ENCODE peak calls at places on chromosomes 3 and 15, in nine cellular contexts. L is AG09309, O is Caco-2, U is ovary, R is right atrium auricular region, C is lower lobe of right lung, J is NB4, Y is tibial artery, W is neuronal stem cell. Z is an unnamed sample.

GRCh38 chr3:193796089-193796488 is 203.1 kb downstream of the OPA1 start:
- DNase-seq in L (no peak), O (no peak), U (no peak), R (no peak), C (no peak), J (no peak), Y (no peak), W (no peak), Z (no peak)

GRCh38 chr15:90701048-90701447 is 16.1 kb upstream of the BLM start:
- DNase-seq in L (no peak), O (no peak), U (no peak), R (no peak), C (no peak), J (peak; percentile 77), Y (no peak), W (no peak), Z (no peak)

GRCh38 chr15:78808550-78808949 is 2.7 kb downstream of the ADAMTS7 start:
- DNase-seq in L (no peak), O (no peak), U (no peak), R (peak; percentile 69), C (no peak), J (peak; percentile 81), Y (no peak), W (no peak), Z (no peak)

GRCh38 chr15:93066834-93067648 is 22.0 kb downstream of the RGMA start:
- DNase-seq in L (no peak), O (no peak), U (no peak), R (no peak), C (no peak), J (no peak), Y (peak; percentile 60), W (no peak), Z (no peak)

GRCh38 chr3:160260587-160261270 is 35.5 kb downstream of the C3orf80 start:
- DNase-seq in L (no peak), O (no peak), U (no peak), R (no peak), C (no peak), J (no peak), Y (no peak), W (no peak), Z (no peak)

GRCh38 chr3:112979244-112979832 is 4.4 kb upstream of the CD200R1 start:
- DNase-seq in L (peak; percentile 3), O (no peak), U (no peak), R (no peak), C (no peak), J (peak; percentile 56), Y (no peak), W (peak; percentile 26), Z (no peak)

GRCh38 chr3:16810593-16811367 is 74.0 kb upstream of the PLCL2 start:
- DNase-seq in L (no peak), O (no peak), U (no peak), R (no peak), C (no peak), J (no peak), Y (no peak), W (no peak), Z (no peak)

GRCh38 chr15:85749261-85750151 is 45.2 kb downstream of the KLHL25 start:
- DNase-seq in L (no peak), O (no peak), U (peak; percentile 52), R (peak; percentile 80), C (no peak), J (no peak), Y (peak; percentile 73), W (no peak), Z (peak; percentile 66)

GRCh38 chr3:122010506-122010905 is 11.5 kb downstream of the ILDR1 start:
- DNase-seq in L (no peak), O (no peak), U (no peak), R (no peak), C (no peak), J (no peak), Y (no peak), W (no peak), Z (no peak)

GRCh38 chr3:122011396-122011795 is 10.7 kb downstream of the ILDR1 start:
- DNase-seq in L (no peak), O (no peak), U (no peak), R (no peak), C (no peak), J (no peak), Y (no peak), W (no peak), Z (no peak)

GRCh38 chr3:122004123-122004522 is 17.9 kb downstream of the ILDR1 start:
- DNase-seq in L (no peak), O (no peak), U (no peak), R (no peak), C (no peak), J (peak; percentile 44), Y (no peak), W (no peak), Z (no peak)

GRCh38 chr3:122005033-122005565 is 16.9 kb downstream of the ILDR1 start:
- DNase-seq in L (no peak), O (no peak), U (no peak), R (no peak), C (no peak), J (peak; percentile 43), Y (no peak), W (no peak), Z (no peak)

DNA sequence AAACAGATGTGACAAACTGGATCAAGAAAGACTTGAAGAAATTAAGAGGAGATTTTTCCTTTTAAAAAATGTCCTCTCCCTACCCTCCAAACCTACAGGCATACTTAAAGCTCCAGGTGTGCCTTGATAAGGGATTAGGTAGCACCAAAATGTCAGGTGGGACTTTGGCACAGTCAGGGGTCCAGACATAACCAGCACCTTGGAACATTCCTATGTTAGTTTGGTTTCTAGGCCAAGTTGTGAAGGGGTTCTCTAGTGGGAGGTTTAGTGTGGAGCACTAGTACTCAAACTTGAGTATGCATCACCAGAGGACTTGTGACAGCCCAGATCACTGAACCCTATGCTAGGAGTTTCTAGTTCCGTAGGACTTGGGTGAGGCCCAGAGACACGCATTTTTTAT is 13.9 kb downstream of the ILDR1 start:
- DNase-seq in L (no peak), O (no peak), U (no peak), R (no peak), C (no peak), J (no peak), Y (no peak), W (no peak), Z (no peak)
- H3K4me3 ChIP-seq in L (no peak overlapping the region), O (no peak overlapping the region), U (no peak overlapping the region), R (no peak overlapping the region), C (no peak overlapping the region), J (no peak overlapping the region), Y (no peak overlapping the region), W (no peak overlapping the region), Z (no peak overlapping the region)

GRCh38 chr3:55655544-55655943 is 168.4 kb upstream of the WNT5A start:
- DNase-seq in L (no peak), O (no peak), U (no peak), R (no peak), C (no peak), J (no peak), Y (no peak), W (no peak), Z (no peak)
- H3K4me3 ChIP-seq in L (no peak overlapping the region), O (no peak overlapping the region), U (no peak overlapping the region), R (no peak overlapping the region), C (no peak overlapping the region), J (no peak overlapping the region), Y (no peak overlapping the region), W (no peak overlapping the region), Z (no peak overlapping the region)

DNA sequence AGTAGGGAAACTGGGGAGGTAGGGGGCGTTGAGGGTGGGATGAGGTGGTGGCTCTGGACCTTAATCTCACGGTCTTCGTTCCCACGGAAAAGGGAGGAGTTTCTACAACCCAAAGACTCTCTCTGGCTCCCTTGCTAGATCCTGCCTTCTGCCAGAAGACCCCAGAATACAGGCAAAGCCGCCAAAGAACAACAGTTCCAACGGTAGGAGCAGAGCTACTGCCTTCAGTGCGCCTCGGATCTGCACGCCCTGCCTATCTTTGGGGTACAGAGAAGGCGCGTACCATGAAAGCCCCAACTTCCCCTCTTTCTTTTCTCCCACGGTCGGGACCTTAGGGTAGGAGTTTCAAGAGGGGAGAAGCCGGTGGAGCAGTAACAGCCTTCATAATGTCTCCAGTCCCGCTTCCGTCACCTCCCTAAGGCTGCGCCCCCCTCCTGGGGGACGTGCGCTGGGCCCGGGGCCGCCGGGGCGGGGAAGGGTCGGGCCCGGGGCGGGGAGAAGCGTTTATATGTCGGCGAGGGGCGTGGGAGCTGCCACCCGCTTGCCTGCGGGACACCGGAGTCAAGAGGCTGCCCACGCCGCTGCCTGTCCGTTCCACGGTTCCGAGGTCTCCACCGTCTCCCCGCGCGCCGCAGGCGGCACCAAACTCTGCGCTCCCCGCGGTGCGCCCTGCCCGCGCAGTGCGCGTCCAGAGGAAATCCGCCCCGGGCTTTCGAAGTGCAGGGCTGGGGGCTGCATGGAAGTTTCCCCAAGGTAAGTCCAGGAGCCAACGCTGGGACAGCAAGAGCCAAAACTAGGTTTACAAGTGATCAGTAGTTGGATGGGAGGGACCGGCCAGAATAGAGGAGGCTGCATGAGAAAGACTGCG is at the start of gene COL6A6:
- DNase-seq in L (no peak), O (no peak), U (no peak), R (no peak), C (no peak), J (no peak), Y (no peak), W (no peak), Z (no peak)
- H3K4me3 ChIP-seq in L (no peak within 1 kb of the TSS), O (no peak within 1 kb of the TSS), U (peak within 1 kb of the TSS; percentile 30), R (peak within 1 kb of the TSS; percentile 43), C (peak within 1 kb of the TSS; percentile 49), J (no peak within 1 kb of the TSS), Y (no peak within 1 kb of the TSS), W (peak within 1 kb of the TSS; percentile 83), Z (peak within 1 kb of the TSS; percentile 42)

DNA sequence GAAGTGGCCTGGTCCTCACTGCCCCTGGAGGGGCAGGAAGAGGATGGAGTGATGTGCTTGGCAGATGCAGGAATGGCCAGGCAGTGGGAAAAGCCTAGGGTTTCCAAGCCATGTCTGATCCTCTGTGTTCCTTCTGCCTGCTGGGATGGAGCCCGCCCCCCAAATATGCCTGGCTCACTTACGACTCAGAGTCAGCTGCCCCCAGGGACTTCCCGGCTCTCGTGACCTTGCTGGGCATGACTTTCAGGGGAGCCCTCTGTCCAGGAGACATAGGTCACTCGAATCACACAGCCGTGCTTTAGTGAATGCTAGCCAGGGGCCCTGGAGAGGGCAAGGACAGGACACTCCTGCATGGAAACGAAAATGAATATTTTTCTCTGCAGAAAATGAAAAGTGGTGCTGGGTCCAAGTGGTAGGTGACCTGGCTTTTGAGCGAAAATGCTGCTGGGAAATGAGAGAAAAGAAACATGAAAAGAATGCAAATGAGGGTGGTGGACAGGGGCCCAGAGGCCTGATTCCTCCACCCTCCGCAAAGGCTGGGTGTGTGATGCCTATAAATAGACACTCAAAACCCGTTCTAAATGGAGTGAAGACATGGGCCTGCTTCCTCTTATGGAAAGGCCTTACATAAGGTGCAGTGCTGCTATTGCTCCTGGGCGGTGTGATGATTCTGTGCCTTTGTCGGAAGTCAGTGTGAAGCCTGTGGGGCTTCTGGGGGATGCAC is 107.4 kb downstream of the APBA2 start:
- DNase-seq in L (no peak), O (no peak), U (no peak), R (no peak), C (no peak), J (no peak), Y (no peak), W (no peak), Z (no peak)
- H3K4me3 ChIP-seq in L (no peak overlapping the region), O (no peak overlapping the region), U (no peak overlapping the region), R (no peak overlapping the region), C (no peak overlapping the region), J (no peak overlapping the region), Y (no peak overlapping the region), W (no peak overlapping the region), Z (no peak overlapping the region)

DNA sequence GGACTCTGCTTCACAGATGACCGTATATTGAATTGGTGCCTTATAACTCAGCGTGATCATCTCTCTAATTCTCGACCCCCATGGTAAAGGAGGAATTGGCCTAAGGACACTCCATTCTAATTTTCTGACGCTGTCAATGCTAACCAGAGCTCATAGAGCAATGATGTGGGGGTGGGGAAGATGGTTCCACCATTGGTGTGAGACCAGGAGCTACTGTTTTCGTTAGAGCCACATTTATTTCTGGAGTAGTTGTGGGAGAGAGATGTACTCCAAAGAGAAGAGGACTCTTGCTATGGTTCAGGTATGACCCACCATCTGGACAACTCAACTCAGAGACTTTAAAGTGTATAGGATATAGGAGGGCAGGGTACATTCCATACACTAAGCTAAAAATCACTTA is 16.3 kb downstream of the ZBTB38 start:
- DNase-seq in L (no peak), O (no peak), U (no peak), R (no peak), C (no peak), J (no peak), Y (no peak), W (no peak), Z (no peak)
- H3K4me3 ChIP-seq in L (no peak overlapping the region), O (no peak overlapping the region), U (no peak overlapping the region), R (no peak overlapping the region), C (peak overlapping the region; percentile 35), J (no peak overlapping the region), Y (no peak overlapping the region), W (no peak overlapping the region), Z (no peak overlapping the region)

Z was measured in ascending aorta.